ENCODE peak calls at places on chromosomes 16 and 17, in six cellular contexts. E, J, D, X, H and I are unnamed samples. For H3K4me1 and H3K36me3, the result is how much of the 10 kb centered on the place peaks cover.

GRCh38 chr17:305090-305976 is 47.3 kb downstream of the RPH3AL start:
- DNase-seq in X (no peak), E (no peak), H (no peak), J (no peak), D (no peak), I (peak)

GRCh38 chr17:51064061-51064735 is 56.5 kb downstream of the SPAG9 start:
- DNase-seq in X (no peak), E (no peak), H (no peak), J (no peak), D (no peak), I (no peak)

GRCh38 chr16:1707193-1707790 is 1.3 kb downstream of the MAPK8IP3 start:
- DNase-seq in H (no peak), J (no peak), D (no peak), E (no peak), X (no peak), I (no peak)

GRCh38 chr16:71547168-71547567 is 20.9 kb downstream of the CHST4 start:
- DNase-seq in H (no peak), X (no peak), E (no peak), D (no peak), J (no peak), I (no peak)

GRCh38 chr16:35732046-35732810 is 2272.8 kb downstream of the TP53TG3F start:
- DNase-seq in E (no peak), D (no peak), J (no peak), H (no peak), X (no peak), I (no peak)

GRCh38 chr16:74455213-74455612 is 33.9 kb upstream of the CLEC18B start:
- DNase-seq in J (no peak), H (no peak), X (no peak), D (no peak), E (no peak), I (no peak)

GRCh38 chr17:31631759-31632158 is 227.3 kb downstream of the COPRS start:
- DNase-seq in X (no peak), H (no peak), J (no peak), E (no peak), D (no peak), I (no peak)

GRCh38 chr17:82949984-82950383 is 110.2 kb upstream of the ZNF750 start:
- DNase-seq in D (no peak), X (no peak), E (no peak), J (peak), H (no peak), I (peak)

GRCh38 chr17:21475555-21475954 is 99.4 kb downstream of the KCNJ12 start:
- DNase-seq in H (no peak), D (no peak), E (no peak), J (no peak), X (no peak), I (no peak)

GRCh38 chr16:31487720-31488629 is 5.1 kb downstream of the SLC5A2 start:
- DNase-seq in J (no peak), E (peak), X (peak), D (peak), H (no peak), I (peak)

GRCh38 chr17:3667366-3668278 is 756 bp downstream of the TAX1BP3 start:
- DNase-seq in D (peak), H (peak), E (no peak), J (peak), X (peak), I (peak)

GRCh38 chr16:49026566-49026965 is 255.1 kb downstream of the CBLN1 start:
- DNase-seq in X (no peak), D (no peak), H (no peak), E (no peak), J (no peak), I (no peak)

GRCh38 chr16:15427648-15428239 is 6.6 kb upstream of the BMERB1 start:
- DNase-seq in H (peak), X (peak), E (peak), D (peak), J (peak), I (peak)

GRCh38 chr17:1203111-1203966 is 23.6 kb upstream of the ABR start:
- DNase-seq in J (peak), D (peak), H (peak), X (peak), E (no peak), I (peak)

GRCh38 chr16:75614247-75614897 is 8.7 kb downstream of the ADAT1 start:
- DNase-seq in X (no peak), H (no peak), J (no peak), D (no peak), E (no peak), I (no peak)

DNA sequence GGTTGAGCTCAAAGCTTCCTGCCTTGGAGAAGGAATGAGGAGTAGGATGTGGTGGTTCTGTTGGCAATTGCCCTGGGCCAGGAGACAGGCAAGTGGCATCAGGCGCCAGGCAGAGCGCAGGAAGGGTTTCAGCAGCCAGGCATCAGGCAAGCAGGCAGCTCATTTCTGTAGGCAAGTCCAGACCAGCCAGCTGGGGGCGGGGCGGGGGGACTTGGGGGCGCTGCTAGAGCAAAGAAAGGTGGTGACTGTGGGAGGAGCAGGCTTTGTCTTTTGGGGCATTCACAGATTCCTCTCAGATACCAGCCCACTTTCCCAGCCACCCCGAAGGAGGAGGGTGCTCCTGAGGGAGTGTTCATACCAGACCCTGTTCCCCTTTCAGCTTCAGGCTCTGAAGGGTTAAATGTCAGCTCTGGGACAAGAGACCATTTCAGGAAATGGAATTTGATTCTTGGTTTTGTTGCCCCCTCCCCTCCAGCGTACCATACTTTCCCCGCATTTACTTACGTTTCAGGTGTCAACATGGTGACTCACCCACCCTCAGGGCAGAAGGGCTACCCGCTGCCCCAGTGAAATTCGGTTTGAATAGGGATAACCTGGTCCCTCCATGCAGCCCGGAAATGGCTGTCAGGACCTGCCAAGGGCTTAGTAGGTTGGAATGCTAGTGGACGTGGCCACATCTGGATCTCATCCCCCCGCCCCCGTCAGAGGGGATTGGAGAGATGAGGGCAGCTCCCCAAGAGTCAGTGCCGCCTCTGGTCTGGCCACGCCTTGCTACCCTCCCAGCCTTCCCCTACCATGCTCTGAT is 13.2 kb downstream of the NGFR start:
- DNase-seq in H (no peak), J (no peak), X (no peak), D (no peak), E (no peak), I (peak)
- H3K4me1 ChIP-seq in H (under half), J (under half), X (under half), D (under half), E (under half), I (under half)

DNA sequence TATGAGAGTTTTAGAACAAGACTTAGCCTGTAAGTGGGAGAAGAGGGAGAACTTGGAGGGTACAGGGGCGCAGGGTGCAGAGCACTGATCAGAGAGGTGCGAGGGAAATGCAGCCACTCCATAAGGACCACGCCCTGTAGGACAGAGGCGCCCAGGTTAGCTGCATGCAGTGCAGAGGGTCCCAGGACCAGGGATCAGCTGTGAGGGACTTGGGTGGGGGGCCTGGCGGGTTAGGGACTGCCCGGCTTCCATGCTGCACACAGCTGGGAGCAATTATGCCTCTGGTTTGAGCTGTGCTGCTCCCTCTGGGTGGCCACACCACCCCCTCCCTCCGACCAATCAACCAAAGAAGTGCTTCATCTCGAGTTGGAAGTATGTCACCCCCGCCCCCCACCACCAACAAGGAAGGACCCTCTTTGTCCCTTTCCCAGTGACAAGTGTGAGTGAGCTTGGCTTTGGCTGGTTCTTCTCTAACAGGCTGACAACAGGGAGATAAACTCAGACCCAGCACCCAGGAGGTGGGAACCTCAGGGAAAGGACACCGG is 22.2 kb upstream of the CLEC18A start:
- DNase-seq in H (no peak), X (no peak), D (no peak), J (no peak), E (no peak), I (no peak)
- H3K27ac ChIP-seq in H (no peak), X (no peak), D (no peak), J (no peak), E (no peak), I (no peak)

GRCh38 chr17:17816831-17817551 is 19.8 kb downstream of the SREBF1 start:
- DNase-seq in X (no peak), J (no peak), H (no peak), E (no peak), D (no peak), I (no peak)
- H3K36me3 ChIP-seq in X (under half), J (under half), H (under half), E (half or more), D (half or more), I (under half)

GRCh38 chr16:66477028-66477515 is 50.0 kb downstream of the BEAN1 start:
- DNase-seq in D (no peak), X (no peak), E (no peak), H (no peak), J (no peak), I (no peak)
- H3K4me1 ChIP-seq in D (under half), X (under half), E (under half), H (under half), J (under half), I (under half)